ENCODE peak calls at places on chromosome 20, in eight cellular contexts. One of them, this sample, is unnamed.

GRCh38 chr20:51955756-51956155 is 153.4 kb upstream of the SALL4 start:
- DNase-seq in CD4-positive, alpha-beta T cell: no peak
- DNase-seq in heart right ventricle: no peak
- DNase-seq in SJSA1: no peak
- DNase-seq in psoas muscle: no peak
- DNase-seq in aorta: no peak
- DNase-seq in body of pancreas: no peak
- DNase-seq in CD8-positive, alpha-beta memory T cell: no peak
- DNase-seq in this sample: no peak

GRCh38 chr20:8534368-8534767 is 402.3 kb downstream of the PLCB1 start:
- DNase-seq in CD4-positive, alpha-beta T cell: no peak
- DNase-seq in heart right ventricle: no peak
- DNase-seq in SJSA1: no peak
- DNase-seq in psoas muscle: no peak
- DNase-seq in aorta: no peak
- DNase-seq in body of pancreas: no peak
- DNase-seq in CD8-positive, alpha-beta memory T cell: no peak
- DNase-seq in this sample: no peak

GRCh38 chr20:47396762-47397476 is 40.4 kb upstream of the ZMYND8 start:
- DNase-seq in CD4-positive, alpha-beta T cell: no peak
- DNase-seq in heart right ventricle: no peak
- DNase-seq in SJSA1: no peak
- DNase-seq in psoas muscle: no peak
- DNase-seq in aorta: no peak
- DNase-seq in body of pancreas: peak; percentile 81
- DNase-seq in CD8-positive, alpha-beta memory T cell: no peak
- DNase-seq in this sample: no peak

GRCh38 chr20:57792386-57793095 is 82.7 kb upstream of the PMEPA1 start:
- DNase-seq in CD4-positive, alpha-beta T cell: no peak
- DNase-seq in heart right ventricle: no peak
- DNase-seq in SJSA1: no peak
- DNase-seq in psoas muscle: peak; percentile 17
- DNase-seq in aorta: peak; percentile 46
- DNase-seq in body of pancreas: no peak
- DNase-seq in CD8-positive, alpha-beta memory T cell: no peak
- DNase-seq in this sample: no peak

GRCh38 chr20:57514273-57514751 is 10.6 kb downstream of the CTCFL start:
- DNase-seq in CD4-positive, alpha-beta T cell: no peak
- DNase-seq in heart right ventricle: peak; percentile 31
- DNase-seq in SJSA1: no peak
- DNase-seq in psoas muscle: peak; percentile 63
- DNase-seq in aorta: peak; percentile 86
- DNase-seq in body of pancreas: peak; percentile 82
- DNase-seq in CD8-positive, alpha-beta memory T cell: no peak
- DNase-seq in this sample: no peak

GRCh38 chr20:57439432-57439831 is 48.2 kb downstream of the RBM38 start:
- DNase-seq in CD4-positive, alpha-beta T cell: no peak
- DNase-seq in heart right ventricle: peak; percentile 79
- DNase-seq in SJSA1: no peak
- DNase-seq in psoas muscle: peak; percentile 80
- DNase-seq in aorta: peak; percentile 86
- DNase-seq in body of pancreas: peak; percentile 93
- DNase-seq in CD8-positive, alpha-beta memory T cell: no peak
- DNase-seq in this sample: peak; percentile 81

GRCh38 chr20:1301031-1301529 is 27.9 kb downstream of the SDCBP2 start:
- DNase-seq in CD4-positive, alpha-beta T cell: peak; percentile 48
- DNase-seq in heart right ventricle: no peak
- DNase-seq in SJSA1: no peak
- DNase-seq in psoas muscle: peak; percentile 26
- DNase-seq in aorta: no peak
- DNase-seq in body of pancreas: no peak
- DNase-seq in CD8-positive, alpha-beta memory T cell: peak; percentile 16
- DNase-seq in this sample: no peak

GRCh38 chr20:34540596-34541263 is 17.8 kb upstream of the MAP1LC3A start:
- DNase-seq in CD4-positive, alpha-beta T cell: no peak
- DNase-seq in heart right ventricle: no peak
- DNase-seq in SJSA1: no peak
- DNase-seq in psoas muscle: no peak
- DNase-seq in aorta: peak; percentile 56
- DNase-seq in body of pancreas: no peak
- DNase-seq in CD8-positive, alpha-beta memory T cell: no peak
- DNase-seq in this sample: no peak

GRCh38 chr20:17423782-17424181 is 107.4 kb downstream of the BFSP1 start:
- DNase-seq in CD4-positive, alpha-beta T cell: no peak
- DNase-seq in heart right ventricle: no peak
- DNase-seq in SJSA1: no peak
- DNase-seq in psoas muscle: no peak
- DNase-seq in aorta: no peak
- DNase-seq in body of pancreas: no peak
- DNase-seq in CD8-positive, alpha-beta memory T cell: no peak
- DNase-seq in this sample: no peak

GRCh38 chr20:51712501-51713212 is 55.5 kb downstream of the ATP9A start:
- DNase-seq in CD4-positive, alpha-beta T cell: no peak
- DNase-seq in heart right ventricle: no peak
- DNase-seq in SJSA1: no peak
- DNase-seq in psoas muscle: no peak
- DNase-seq in aorta: no peak
- DNase-seq in body of pancreas: peak; percentile 39
- DNase-seq in CD8-positive, alpha-beta memory T cell: no peak
- DNase-seq in this sample: no peak

GRCh38 chr20:50020283-50020682 is 37.5 kb downstream of the SNAI1 start:
- DNase-seq in CD4-positive, alpha-beta T cell: no peak
- DNase-seq in heart right ventricle: no peak
- DNase-seq in SJSA1: no peak
- DNase-seq in psoas muscle: no peak
- DNase-seq in aorta: no peak
- DNase-seq in body of pancreas: no peak
- DNase-seq in CD8-positive, alpha-beta memory T cell: no peak
- DNase-seq in this sample: no peak

GRCh38 chr20:45937765-45938164 is 3.3 kb downstream of the PCIF1 start:
- DNase-seq in CD4-positive, alpha-beta T cell: no peak
- DNase-seq in heart right ventricle: no peak
- DNase-seq in SJSA1: no peak
- DNase-seq in psoas muscle: no peak
- DNase-seq in aorta: no peak
- DNase-seq in body of pancreas: no peak
- DNase-seq in CD8-positive, alpha-beta memory T cell: peak; percentile 13
- DNase-seq in this sample: no peak

GRCh38 chr20:845226-845868 is 11.8 kb downstream of the FAM110A start:
- DNase-seq in CD4-positive, alpha-beta T cell: no peak
- DNase-seq in heart right ventricle: peak; percentile 23
- DNase-seq in SJSA1: no peak
- DNase-seq in psoas muscle: no peak
- DNase-seq in aorta: peak; percentile 66
- DNase-seq in body of pancreas: no peak
- DNase-seq in CD8-positive, alpha-beta memory T cell: no peak
- DNase-seq in this sample: no peak

GRCh38 chr20:48147326-48147725 is 362.0 kb upstream of the SULF2 start:
- DNase-seq in CD4-positive, alpha-beta T cell: no peak
- DNase-seq in heart right ventricle: no peak
- DNase-seq in SJSA1: no peak
- DNase-seq in psoas muscle: no peak
- DNase-seq in aorta: peak; percentile 51
- DNase-seq in body of pancreas: no peak
- DNase-seq in CD8-positive, alpha-beta memory T cell: no peak
- DNase-seq in this sample: no peak

GRCh38 chr20:50868509-50869495 is 62.4 kb downstream of the ADNP start:
- DNase-seq in CD4-positive, alpha-beta T cell: no peak
- DNase-seq in heart right ventricle: no peak
- DNase-seq in SJSA1: no peak
- DNase-seq in psoas muscle: peak; percentile 29
- DNase-seq in aorta: no peak
- DNase-seq in body of pancreas: no peak
- DNase-seq in CD8-positive, alpha-beta memory T cell: no peak
- DNase-seq in this sample: no peak

GRCh38 chr20:44704551-44704971 is 10.6 kb upstream of the CCN5 start:
- DNase-seq in CD4-positive, alpha-beta T cell: no peak
- DNase-seq in heart right ventricle: no peak
- DNase-seq in SJSA1: peak; percentile 67
- DNase-seq in psoas muscle: peak; percentile 54
- DNase-seq in aorta: no peak
- DNase-seq in body of pancreas: no peak
- DNase-seq in CD8-positive, alpha-beta memory T cell: no peak
- DNase-seq in this sample: peak; percentile 50

GRCh38 chr20:6501061-6501460 is 266.4 kb upstream of the BMP2 start:
- DNase-seq in CD4-positive, alpha-beta T cell: no peak
- DNase-seq in heart right ventricle: no peak
- DNase-seq in SJSA1: no peak
- DNase-seq in psoas muscle: no peak
- DNase-seq in aorta: no peak
- DNase-seq in body of pancreas: no peak
- DNase-seq in CD8-positive, alpha-beta memory T cell: no peak
- DNase-seq in this sample: no peak

GRCh38 chr20:35007413-35007812 is 51.7 kb downstream of the MYH7B start:
- DNase-seq in CD4-positive, alpha-beta T cell: no peak
- DNase-seq in heart right ventricle: no peak
- DNase-seq in SJSA1: no peak
- DNase-seq in psoas muscle: no peak
- DNase-seq in aorta: peak; percentile 52
- DNase-seq in body of pancreas: no peak
- DNase-seq in CD8-positive, alpha-beta memory T cell: no peak
- DNase-seq in this sample: peak; percentile 27

GRCh38 chr20:20733943-20734342 is 21.5 kb upstream of the RALGAPA2 start:
- DNase-seq in CD4-positive, alpha-beta T cell: no peak
- DNase-seq in heart right ventricle: no peak
- DNase-seq in SJSA1: peak; percentile 7
- DNase-seq in psoas muscle: no peak
- DNase-seq in aorta: no peak
- DNase-seq in body of pancreas: no peak
- DNase-seq in CD8-positive, alpha-beta memory T cell: no peak
- DNase-seq in this sample: no peak

GRCh38 chr20:56433221-56433879 is 21.3 kb downstream of the CASS4 start:
- DNase-seq in CD4-positive, alpha-beta T cell: no peak
- DNase-seq in heart right ventricle: no peak
- DNase-seq in SJSA1: no peak
- DNase-seq in psoas muscle: no peak
- DNase-seq in aorta: no peak
- DNase-seq in body of pancreas: no peak
- DNase-seq in CD8-positive, alpha-beta memory T cell: no peak
- DNase-seq in this sample: no peak
- H3K27ac ChIP-seq in CD4-positive, alpha-beta T cell: no peak overlapping the region
- H3K27ac ChIP-seq in heart right ventricle: no peak overlapping the region
- H3K27ac ChIP-seq in SJSA1: no peak overlapping the region
- H3K27ac ChIP-seq in psoas muscle: no peak overlapping the region
- H3K27ac ChIP-seq in aorta: no peak overlapping the region
- H3K27ac ChIP-seq in body of pancreas: no peak overlapping the region
- H3K27ac ChIP-seq in CD8-positive, alpha-beta memory T cell: peak overlapping the region; percentile 50
- H3K27ac ChIP-seq in this sample: no peak overlapping the region

DNA sequence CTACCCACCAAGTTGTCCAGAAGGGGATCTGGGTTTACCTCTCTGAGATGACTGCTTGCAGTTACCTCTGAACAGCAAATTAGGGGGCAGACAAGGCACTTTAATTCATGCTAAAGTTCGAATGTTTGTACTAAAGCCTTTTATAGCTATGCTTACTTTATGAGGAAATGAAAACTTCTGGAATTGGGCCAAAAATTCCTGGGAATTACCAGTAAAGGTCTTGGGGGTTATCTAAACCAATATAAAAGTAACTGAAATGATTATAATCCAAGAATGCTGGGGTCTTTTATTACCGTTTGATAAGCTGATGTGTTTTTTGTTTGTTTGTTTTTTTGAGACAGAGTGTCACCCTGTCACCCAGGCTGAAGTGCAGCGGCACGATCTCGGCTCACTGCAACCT is 7.9 kb upstream of the LZTS3 start:
- DNase-seq in CD4-positive, alpha-beta T cell: no peak
- DNase-seq in heart right ventricle: no peak
- DNase-seq in SJSA1: no peak
- DNase-seq in psoas muscle: no peak
- DNase-seq in aorta: no peak
- DNase-seq in body of pancreas: no peak
- DNase-seq in CD8-positive, alpha-beta memory T cell: no peak
- DNase-seq in this sample: no peak
- H3K27me3 ChIP-seq in CD4-positive, alpha-beta T cell: no peaks in the 10 kb centered on the region
- H3K27me3 ChIP-seq in heart right ventricle: no peaks in the 10 kb centered on the region
- H3K27me3 ChIP-seq in SJSA1: no peaks in the 10 kb centered on the region
- H3K27me3 ChIP-seq in psoas muscle: no peaks in the 10 kb centered on the region
- H3K27me3 ChIP-seq in aorta: no peaks in the 10 kb centered on the region
- H3K27me3 ChIP-seq in body of pancreas: no peaks in the 10 kb centered on the region
- H3K27me3 ChIP-seq in CD8-positive, alpha-beta memory T cell: no peaks in the 10 kb centered on the region
- H3K27me3 ChIP-seq in this sample: no peaks in the 10 kb centered on the region

DNA sequence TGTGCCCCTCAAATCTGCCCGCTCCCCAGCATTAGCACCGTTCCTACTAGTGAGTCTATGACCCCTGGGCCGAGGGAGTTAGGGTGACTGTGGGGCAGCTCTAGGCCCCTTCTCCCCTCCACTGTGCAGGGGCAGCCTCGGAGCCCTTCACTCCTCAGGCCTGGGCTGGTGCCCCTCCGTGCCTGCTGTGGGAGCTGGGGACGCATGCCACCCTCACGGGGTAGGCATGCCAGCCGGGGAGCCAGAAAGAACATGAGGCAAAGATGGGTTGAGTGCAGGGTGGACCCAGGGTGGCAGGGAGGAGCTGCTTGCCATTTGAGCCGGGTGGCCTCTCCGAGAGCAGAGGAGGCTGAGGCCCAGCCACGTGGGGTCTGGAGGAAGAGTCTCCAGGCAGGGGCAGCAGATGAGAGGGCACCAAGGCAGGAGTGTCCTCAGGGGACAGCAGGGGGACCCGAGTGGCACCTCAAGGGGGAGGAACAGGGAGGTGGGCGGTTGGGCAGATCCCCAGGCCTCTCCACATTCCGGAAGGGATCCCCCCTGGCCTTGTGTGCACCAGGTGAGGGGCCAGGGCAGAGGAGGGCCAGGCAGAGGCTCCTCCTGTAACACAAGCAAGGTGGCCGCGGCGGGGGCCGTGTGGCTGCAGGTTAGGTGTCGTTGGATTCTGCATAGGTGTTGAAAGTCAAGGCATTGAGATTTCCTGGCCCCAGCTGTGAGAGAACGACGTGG is 18.6 kb upstream of the LSM14B start:
- DNase-seq in CD4-positive, alpha-beta T cell: no peak
- DNase-seq in heart right ventricle: no peak
- DNase-seq in SJSA1: no peak
- DNase-seq in psoas muscle: no peak
- DNase-seq in aorta: no peak
- DNase-seq in body of pancreas: no peak
- DNase-seq in CD8-positive, alpha-beta memory T cell: no peak
- DNase-seq in this sample: no peak
- H3K9me3 ChIP-seq in CD4-positive, alpha-beta T cell: peaks cover 71% of the 10 kb centered on the region
- H3K9me3 ChIP-seq in heart right ventricle: peaks cover 55% of the 10 kb centered on the region
- H3K9me3 ChIP-seq in SJSA1: peaks cover 7% of the 10 kb centered on the region
- H3K9me3 ChIP-seq in psoas muscle: peaks cover 23% of the 10 kb centered on the region
- H3K9me3 ChIP-seq in aorta: peaks cover 25% of the 10 kb centered on the region
- H3K9me3 ChIP-seq in body of pancreas: peaks cover 16% of the 10 kb centered on the region
- H3K9me3 ChIP-seq in CD8-positive, alpha-beta memory T cell: peaks cover 27% of the 10 kb centered on the region
- H3K9me3 ChIP-seq in this sample: no peaks in the 10 kb centered on the region

GRCh38 chr20:36526521-36527011 is 14.8 kb upstream of the MYL9 start:
- DNase-seq in CD4-positive, alpha-beta T cell: no peak
- DNase-seq in heart right ventricle: no peak
- DNase-seq in SJSA1: no peak
- DNase-seq in psoas muscle: no peak
- DNase-seq in aorta: no peak
- DNase-seq in body of pancreas: no peak
- DNase-seq in CD8-positive, alpha-beta memory T cell: no peak
- DNase-seq in this sample: no peak
- H3K27ac ChIP-seq in CD4-positive, alpha-beta T cell: no peak overlapping the region
- H3K27ac ChIP-seq in heart right ventricle: no peak overlapping the region
- H3K27ac ChIP-seq in SJSA1: no peak overlapping the region
- H3K27ac ChIP-seq in psoas muscle: no peak overlapping the region
- H3K27ac ChIP-seq in aorta: peak overlapping the region; percentile 49
- H3K27ac ChIP-seq in body of pancreas: no peak overlapping the region
- H3K27ac ChIP-seq in CD8-positive, alpha-beta memory T cell: no peak overlapping the region
- H3K27ac ChIP-seq in this sample: peak overlapping the region; percentile 86